ENCODE peak calls at places on chromosomes 11 and 22, in eight cellular contexts. R is HFFc6, M is GM10248, D is H9, C is esophagus squamous epithelium, T is astrocyte of the spinal cord, F is lower leg skin, Q is tibial nerve. E is an unnamed sample.

GRCh38 chr11:20873054-20873453 is 203.7 kb downstream of the NELL1 start:
- DNase-seq in R (no peak), M (peak), D (peak), C (no peak), T (no peak), F (no peak), Q (no peak), E (no peak)

GRCh38 chr11:45470151-45471001 is 184.2 kb upstream of the SYT13 start:
- DNase-seq in R (no peak), M (no peak), D (no peak), C (no peak), T (peak), F (no peak), Q (no peak), E (no peak)

GRCh38 chr11:6755303-6755952 is 16.3 kb downstream of the OR2AG2 start:
- DNase-seq in R (peak), M (peak), D (peak), C (no peak), T (peak), F (no peak), Q (no peak), E (no peak)

GRCh38 chr22:40525250-40525884 is 111.2 kb downstream of the MRTFA start:
- DNase-seq in R (no peak), M (no peak), D (peak), C (no peak), T (no peak), F (no peak), Q (no peak), E (no peak)

GRCh38 chr11:25211635-25212251 is 714.9 kb downstream of the LUZP2 start:
- DNase-seq in R (no peak), M (no peak), D (no peak), C (no peak), T (peak), F (peak), Q (no peak), E (peak)

GRCh38 chr11:15828241-15828903 is 528.0 kb downstream of the SOX6 start:
- DNase-seq in R (no peak), M (no peak), D (no peak), C (no peak), T (no peak), F (no peak), Q (no peak), E (no peak)

GRCh38 chr11:20367313-20367948 is 3.9 kb downstream of the HTATIP2 start:
- DNase-seq in R (peak), M (no peak), D (no peak), C (no peak), T (peak), F (peak), Q (no peak), E (peak)

GRCh38 chr11:45045692-45046471 is 95.2 kb upstream of the TP53I11 start:
- DNase-seq in R (peak), M (no peak), D (no peak), C (no peak), T (peak), F (peak), Q (peak), E (no peak)

GRCh38 chr22:17152340-17152739 is 6.7 kb downstream of the HDHD5 start:
- DNase-seq in R (no peak), M (no peak), D (no peak), C (no peak), T (no peak), F (no peak), Q (no peak), E (no peak)

GRCh38 chr22:25352294-25352680 is 132.8 kb downstream of the CRYBB2 start:
- DNase-seq in R (no peak), M (no peak), D (no peak), C (no peak), T (no peak), F (no peak), Q (no peak), E (no peak)

GRCh38 chr22:24500251-24500820 is 5.2 kb downstream of the UPB1 start:
- DNase-seq in R (no peak), M (no peak), D (no peak), C (no peak), T (no peak), F (no peak), Q (no peak), E (no peak)

GRCh38 chr11:125990244-125990643 is 44.4 kb downstream of the VSIG10L2 start:
- DNase-seq in R (peak), M (no peak), D (no peak), C (no peak), T (peak), F (peak), Q (no peak), E (peak)

GRCh38 chr11:120929664-120930154 is 94.2 kb upstream of the TBCEL start:
- DNase-seq in R (peak), M (peak), D (peak), C (no peak), T (peak), F (no peak), Q (no peak), E (peak)
- TF ChIP-seq CTCF in R (peak), M (peak), D (peak), C (peak), T (peak), F (no peak), Q (peak), E (peak)

DNA sequence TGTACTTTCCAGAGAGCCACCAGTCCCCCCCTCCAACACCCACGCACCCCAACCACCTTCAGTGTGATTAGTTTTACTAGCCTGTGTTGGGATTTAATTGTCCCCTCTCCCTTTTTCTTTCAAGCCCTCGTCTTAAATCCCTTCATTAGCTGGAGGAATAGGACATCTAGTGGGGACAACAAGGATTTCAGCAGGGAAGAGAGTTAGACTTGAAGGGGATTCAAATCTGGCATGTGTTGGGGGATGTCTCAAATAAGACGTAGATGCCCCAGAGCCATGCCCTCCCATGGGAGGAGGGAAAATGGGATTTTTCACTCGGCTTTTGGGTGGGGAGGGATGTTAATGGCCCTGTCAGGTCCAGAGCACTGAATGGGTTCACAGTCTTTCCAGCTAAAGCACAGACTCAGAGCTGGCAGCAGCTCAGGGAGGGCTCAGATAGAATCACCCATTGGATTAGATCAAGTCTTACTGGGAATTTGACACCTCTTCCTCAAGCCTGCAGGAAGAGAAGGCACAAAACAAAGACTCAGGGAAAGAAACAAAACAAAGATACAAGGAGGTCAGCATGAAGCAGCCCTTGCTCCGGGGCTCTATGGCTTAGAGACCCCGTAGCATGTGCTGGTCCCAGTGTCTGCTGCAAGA is 10.7 kb downstream of the INS start:
- DNase-seq in R (peak), M (no peak), D (no peak), C (no peak), T (peak), F (no peak), Q (no peak), E (peak)
- TF ChIP-seq CTCF in R (peak), M (no peak), D (peak), C (no peak), T (peak), F (no peak), Q (peak), E (peak)

DNA sequence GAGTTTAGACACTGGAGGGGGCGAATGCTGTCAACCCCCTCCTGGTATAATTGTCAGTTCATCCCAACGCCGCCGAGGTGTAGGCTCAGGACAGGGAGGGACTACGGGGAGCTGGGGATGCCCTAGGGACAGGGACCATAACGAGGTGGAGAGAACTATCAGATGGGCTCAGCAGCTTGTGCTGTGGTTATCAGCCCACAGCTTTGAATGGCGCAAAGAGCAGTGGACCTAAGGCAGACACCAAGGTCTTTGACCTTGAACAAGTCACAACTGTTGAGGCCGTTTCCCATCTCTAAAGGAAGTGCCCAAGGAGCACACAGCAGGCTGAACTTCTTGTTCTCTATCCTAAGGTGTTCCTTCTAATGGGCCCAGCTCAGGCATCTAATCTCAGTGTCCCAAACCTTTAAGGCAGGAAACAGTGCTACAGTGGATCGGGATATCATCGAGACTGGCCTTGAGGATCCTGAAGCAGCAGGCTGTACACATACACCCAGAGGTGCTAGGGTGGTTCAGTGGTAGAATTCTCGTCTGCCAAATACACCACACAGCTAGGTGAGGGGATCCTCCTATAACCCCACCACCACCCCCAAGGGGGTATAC is 993 bp upstream of the TUT1 start:
- DNase-seq in R (no peak), M (no peak), D (no peak), C (no peak), T (no peak), F (no peak), Q (no peak), E (no peak)
- TF ChIP-seq CTCF in R (peak), M (no peak), D (no peak), C (no peak), T (no peak), F (no peak), Q (no peak), E (no peak)

GRCh38 chr11:1887451-1888346 is 4.0 kb downstream of the PRR33 start:
- DNase-seq in R (no peak), M (no peak), D (no peak), C (no peak), T (no peak), F (no peak), Q (no peak), E (no peak)
- TF ChIP-seq CTCF in R (no peak), M (no peak), D (no peak), C (no peak), T (no peak), F (no peak), Q (no peak), E (no peak)

GRCh38 chr22:20186183-20186870 is 35.5 kb upstream of the CCDC188 start:
- DNase-seq in R (no peak), M (no peak), D (peak), C (no peak), T (no peak), F (no peak), Q (no peak), E (no peak)
- TF ChIP-seq CTCF in R (peak), M (no peak), D (peak), C (no peak), T (peak), F (no peak), Q (no peak), E (no peak)

GRCh38 chr11:11143849-11144248 is 209.2 kb downstream of the CSNK2A3 start:
- DNase-seq in R (no peak), M (no peak), D (no peak), C (no peak), T (no peak), F (no peak), Q (no peak), E (no peak)

GRCh38 chr11:11148598-11148997 is 204.5 kb downstream of the CSNK2A3 start:
- DNase-seq in R (no peak), M (no peak), D (no peak), C (no peak), T (no peak), F (no peak), Q (no peak), E (no peak)

GRCh38 chr11:11149671-11150459 is 203.2 kb downstream of the CSNK2A3 start:
- DNase-seq in R (no peak), M (no peak), D (no peak), C (no peak), T (no peak), F (no peak), Q (no peak), E (no peak)

GRCh38 chr11:11146830-11147229 is 206.2 kb downstream of the CSNK2A3 start:
- DNase-seq in R (no peak), M (no peak), D (no peak), C (no peak), T (no peak), F (no peak), Q (no peak), E (no peak)

GRCh38 chr11:11148104-11148509 is 204.9 kb downstream of the CSNK2A3 start:
- DNase-seq in R (peak), M (no peak), D (peak), C (no peak), T (peak), F (peak), Q (peak), E (peak)
- TF ChIP-seq CTCF in R (peak), M (no peak), D (peak), C (peak), T (peak), F (no peak), Q (peak), E (peak)

GRCh38 chr22:45246060-45246985 is 5.6 kb upstream of the KIAA0930 start:
- DNase-seq in R (peak), M (no peak), D (no peak), C (no peak), T (peak), F (peak), Q (no peak), E (peak)

GRCh38 chr22:45240810-45241631 is at the start of gene KIAA0930:
- DNase-seq in R (peak), M (peak), D (peak), C (no peak), T (peak), F (peak), Q (peak), E (peak)

GRCh38 chr22:45239378-45240136 is 1.1 kb downstream of the KIAA0930 start:
- DNase-seq in R (no peak), M (no peak), D (no peak), C (no peak), T (no peak), F (no peak), Q (no peak), E (no peak)

GRCh38 chr22:45240137-45240809 is 421 bp downstream of the KIAA0930 start:
- DNase-seq in R (no peak), M (no peak), D (no peak), C (no peak), T (no peak), F (no peak), Q (no peak), E (no peak)

DNA sequence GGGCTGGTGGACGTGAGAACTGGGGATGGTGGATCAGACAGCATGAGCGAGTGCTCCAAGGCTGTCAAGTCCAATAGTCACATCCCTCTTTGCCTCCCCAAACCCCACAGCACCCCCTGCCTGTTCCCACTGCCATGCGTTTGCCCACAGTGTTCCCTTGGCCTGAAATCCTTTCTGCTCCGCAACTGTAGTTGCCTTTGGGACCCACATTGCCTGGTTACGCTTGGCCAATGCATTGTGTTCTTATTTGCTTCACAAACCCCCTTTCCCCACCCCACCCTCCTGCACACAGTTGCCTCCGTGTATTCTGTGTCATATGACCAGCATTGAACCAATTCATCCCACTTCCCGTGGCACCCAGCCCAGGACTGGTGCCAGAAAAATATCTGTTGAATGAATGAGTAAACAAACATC is 2.1 kb upstream of the KIAA0930 start:
- DNase-seq in R (no peak), M (no peak), D (no peak), C (no peak), T (no peak), F (no peak), Q (no peak), E (no peak)
- TF ChIP-seq CTCF in R (peak), M (no peak), D (peak), C (no peak), T (peak), F (no peak), Q (no peak), E (no peak)

GRCh38 chr11:77789731-77790476 is 30.6 kb downstream of the RSF1 start:
- DNase-seq in R (no peak), M (no peak), D (peak), C (no peak), T (no peak), F (no peak), Q (no peak), E (no peak)
- TF ChIP-seq CTCF in R (no peak), M (no peak), D (peak), C (no peak), T (no peak), F (no peak), Q (no peak), E (no peak)

GRCh38 chr11:105577645-105578044 is 32.2 kb upstream of the GRIA4 start:
- DNase-seq in R (no peak), M (no peak), D (no peak), C (no peak), T (no peak), F (no peak), Q (no peak), E (no peak)
- TF ChIP-seq CTCF in R (peak), M (no peak), D (peak), C (no peak), T (peak), F (no peak), Q (no peak), E (no peak)

GRCh38 chr22:22810018-22810427 is 77.6 kb upstream of the IGLL5 start:
- DNase-seq in R (no peak), M (peak), D (peak), C (no peak), T (no peak), F (no peak), Q (no peak), E (no peak)
- TF ChIP-seq CTCF in R (no peak), M (peak), D (peak), C (peak), T (no peak), F (no peak), Q (peak), E (peak)

E was measured in astrocyte of the cerebellum.